ENCODE peak calls at places on chromosomes 5 and 9, in five cellular contexts. One of them, this sample, is unnamed.

GRCh38 chr5:59621477-59621876 is 272.0 kb downstream of the PDE4D start:
- DNase-seq in lower leg skin: no peak
- DNase-seq in heart left ventricle: no peak
- DNase-seq in GM12878: no peak
- DNase-seq in esophagus squamous epithelium: no peak
- DNase-seq in this sample: no peak

GRCh38 chr9:90925581-90926257 is 124.1 kb downstream of the SYK start:
- DNase-seq in GM12878: no peak
- DNase-seq in esophagus squamous epithelium: no peak
- DNase-seq in heart left ventricle: no peak
- DNase-seq in lower leg skin: peak; percentile 15
- DNase-seq in this sample: no peak

GRCh38 chr5:59260973-59261372 is 632.6 kb downstream of the PDE4D start:
- DNase-seq in esophagus squamous epithelium: no peak
- DNase-seq in GM12878: no peak
- DNase-seq in lower leg skin: no peak
- DNase-seq in heart left ventricle: no peak
- DNase-seq in this sample: no peak

GRCh38 chr5:32541241-32541640 is 44.1 kb upstream of the SUB1 start:
- DNase-seq in heart left ventricle: no peak
- DNase-seq in GM12878: no peak
- DNase-seq in lower leg skin: peak; percentile 15
- DNase-seq in esophagus squamous epithelium: no peak
- DNase-seq in this sample: no peak

GRCh38 chr5:2007906-2008437 is 125.2 kb upstream of the IRX4 start:
- DNase-seq in heart left ventricle: peak; percentile 64
- DNase-seq in lower leg skin: peak; percentile 94
- DNase-seq in esophagus squamous epithelium: no peak
- DNase-seq in GM12878: no peak
- DNase-seq in this sample: no peak

GRCh38 chr5:127705120-127705892 is 2.1 kb downstream of the CCDC192 start:
- DNase-seq in heart left ventricle: no peak
- DNase-seq in esophagus squamous epithelium: no peak
- DNase-seq in lower leg skin: no peak
- DNase-seq in GM12878: no peak
- DNase-seq in this sample: no peak

GRCh38 chr9:69174645-69175487 is 789 bp downstream of the TJP2 start:
- DNase-seq in esophagus squamous epithelium: no peak
- DNase-seq in GM12878: peak; percentile 74
- DNase-seq in lower leg skin: peak; percentile 87
- DNase-seq in heart left ventricle: peak; percentile 41
- DNase-seq in this sample: no peak

GRCh38 chr5:176394881-176395675 is 6.5 kb downstream of the HIGD2A start:
- DNase-seq in lower leg skin: no peak
- DNase-seq in esophagus squamous epithelium: no peak
- DNase-seq in heart left ventricle: peak; percentile 86
- DNase-seq in GM12878: no peak
- DNase-seq in this sample: no peak

GRCh38 chr5:29982446-29982845 is 1211.0 kb upstream of the CDH6 start:
- DNase-seq in lower leg skin: no peak
- DNase-seq in GM12878: no peak
- DNase-seq in esophagus squamous epithelium: no peak
- DNase-seq in heart left ventricle: no peak
- DNase-seq in this sample: no peak

GRCh38 chr9:108586451-108586850 is 269.3 kb downstream of the ACTL7B start:
- DNase-seq in esophagus squamous epithelium: no peak
- DNase-seq in lower leg skin: no peak
- DNase-seq in GM12878: no peak
- DNase-seq in heart left ventricle: no peak
- DNase-seq in this sample: no peak

GRCh38 chr9:17318821-17319320 is 184.0 kb downstream of the CNTLN start:
- DNase-seq in GM12878: no peak
- DNase-seq in lower leg skin: no peak
- DNase-seq in heart left ventricle: no peak
- DNase-seq in esophagus squamous epithelium: no peak
- DNase-seq in this sample: no peak

GRCh38 chr9:99103909-99104458 is 929 bp upstream of the TGFBR1 start:
- DNase-seq in heart left ventricle: peak; percentile 32
- DNase-seq in esophagus squamous epithelium: no peak
- DNase-seq in lower leg skin: no peak
- DNase-seq in GM12878: no peak
- DNase-seq in this sample: peak; percentile 56

GRCh38 chr5:6631441-6631840 is 1.4 kb downstream of the NSUN2 start:
- DNase-seq in GM12878: no peak
- DNase-seq in esophagus squamous epithelium: no peak
- DNase-seq in lower leg skin: no peak
- DNase-seq in heart left ventricle: no peak
- DNase-seq in this sample: no peak

GRCh38 chr5:135601466-135601865 is 22.7 kb upstream of the CXCL14 start:
- DNase-seq in GM12878: no peak
- DNase-seq in lower leg skin: no peak
- DNase-seq in heart left ventricle: no peak
- DNase-seq in esophagus squamous epithelium: no peak
- DNase-seq in this sample: no peak

GRCh38 chr9:18245911-18246310 is 228.0 kb upstream of the ADAMTSL1 start:
- DNase-seq in heart left ventricle: no peak
- DNase-seq in GM12878: no peak
- DNase-seq in esophagus squamous epithelium: no peak
- DNase-seq in lower leg skin: no peak
- DNase-seq in this sample: no peak

GRCh38 chr9:130368631-130369103 is 76.1 kb upstream of the ASS1 start:
- DNase-seq in GM12878: no peak
- DNase-seq in esophagus squamous epithelium: no peak
- DNase-seq in lower leg skin: no peak
- DNase-seq in heart left ventricle: no peak
- DNase-seq in this sample: no peak

GRCh38 chr9:121566401-121567141 is 66.9 kb upstream of the GGTA1 start:
- DNase-seq in heart left ventricle: peak; percentile 77
- DNase-seq in GM12878: no peak
- DNase-seq in lower leg skin: no peak
- DNase-seq in esophagus squamous epithelium: no peak
- DNase-seq in this sample: no peak

GRCh38 chr5:32679218-32679617 is 31.9 kb upstream of the NPR3 start:
- DNase-seq in heart left ventricle: no peak
- DNase-seq in lower leg skin: no peak
- DNase-seq in GM12878: no peak
- DNase-seq in esophagus squamous epithelium: no peak
- DNase-seq in this sample: no peak

GRCh38 chr5:169173372-169173771 is 127.6 kb downstream of the SLIT3 start:
- DNase-seq in esophagus squamous epithelium: no peak
- DNase-seq in heart left ventricle: no peak
- DNase-seq in lower leg skin: no peak
- DNase-seq in GM12878: no peak
- DNase-seq in this sample: no peak

GRCh38 chr5:132334812-132335211 is 34.7 kb upstream of the SLC22A5 start:
- DNase-seq in heart left ventricle: no peak
- DNase-seq in esophagus squamous epithelium: no peak
- DNase-seq in lower leg skin: no peak
- DNase-seq in GM12878: no peak
- DNase-seq in this sample: no peak

GRCh38 chr5:178750230-178750629 is 19.8 kb upstream of the ZNF354A start:
- DNase-seq in GM12878: no peak
- DNase-seq in heart left ventricle: no peak
- DNase-seq in lower leg skin: no peak
- DNase-seq in esophagus squamous epithelium: no peak
- DNase-seq in this sample: no peak

GRCh38 chr9:129761901-129762359 is 9.1 kb upstream of the PTGES start:
- DNase-seq in GM12878: no peak
- DNase-seq in lower leg skin: no peak
- DNase-seq in esophagus squamous epithelium: no peak
- DNase-seq in heart left ventricle: no peak
- DNase-seq in this sample: no peak

GRCh38 chr5:168314735-168315411 is 23.4 kb downstream of the WWC1 start:
- DNase-seq in heart left ventricle: no peak
- DNase-seq in lower leg skin: no peak
- DNase-seq in GM12878: no peak
- DNase-seq in esophagus squamous epithelium: no peak
- DNase-seq in this sample: peak; percentile 91

GRCh38 chr5:139462582-139463276 is at the start of gene ECSCR:
- DNase-seq in lower leg skin: no peak
- DNase-seq in esophagus squamous epithelium: no peak
- DNase-seq in heart left ventricle: no peak
- DNase-seq in GM12878: no peak
- DNase-seq in this sample: no peak

GRCh38 chr9:96858670-96859069 is 4.4 kb upstream of the ZNF782 start:
- DNase-seq in lower leg skin: no peak
- DNase-seq in esophagus squamous epithelium: no peak
- DNase-seq in GM12878: no peak
- DNase-seq in heart left ventricle: no peak
- DNase-seq in this sample: no peak

GRCh38 chr9:107422189-107422802 is 67.3 kb downstream of the KLF4 start:
- DNase-seq in esophagus squamous epithelium: no peak
- DNase-seq in heart left ventricle: peak; percentile 81
- DNase-seq in GM12878: no peak
- DNase-seq in lower leg skin: peak; percentile 95
- DNase-seq in this sample: peak; percentile 79

GRCh38 chr9:72680593-72681317 is 159.3 kb downstream of the TMC1 start:
- DNase-seq in lower leg skin: no peak
- DNase-seq in heart left ventricle: no peak
- DNase-seq in GM12878: no peak
- DNase-seq in esophagus squamous epithelium: no peak
- DNase-seq in this sample: no peak

GRCh38 chr9:36093384-36093783 is 43.1 kb upstream of the GLIPR2 start:
- DNase-seq in heart left ventricle: no peak
- DNase-seq in esophagus squamous epithelium: no peak
- DNase-seq in lower leg skin: no peak
- DNase-seq in GM12878: no peak
- DNase-seq in this sample: no peak

GRCh38 chr9:77438653-77439052 is 209.5 kb downstream of the GNA14 start:
- DNase-seq in lower leg skin: no peak
- DNase-seq in heart left ventricle: no peak
- DNase-seq in GM12878: no peak
- DNase-seq in esophagus squamous epithelium: no peak
- DNase-seq in this sample: no peak

GRCh38 chr5:95958308-95959014 is 3.2 kb downstream of the ELL2 start:
- DNase-seq in esophagus squamous epithelium: no peak
- DNase-seq in heart left ventricle: no peak
- DNase-seq in lower leg skin: no peak
- DNase-seq in GM12878: no peak
- DNase-seq in this sample: no peak

GRCh38 chr9:29514336-29514735 is 1941.1 kb upstream of the C9orf72 start:
- DNase-seq in esophagus squamous epithelium: no peak
- DNase-seq in lower leg skin: no peak
- DNase-seq in GM12878: no peak
- DNase-seq in heart left ventricle: peak; percentile 31
- DNase-seq in this sample: no peak

GRCh38 chr9:7042124-7042523 is 284.4 kb downstream of the KDM4C start:
- DNase-seq in lower leg skin: no peak
- DNase-seq in esophagus squamous epithelium: no peak
- DNase-seq in heart left ventricle: no peak
- DNase-seq in GM12878: no peak
- DNase-seq in this sample: no peak

GRCh38 chr5:95647886-95648860 is 1.6 kb downstream of the RFESD start:
- DNase-seq in GM12878: no peak
- DNase-seq in lower leg skin: no peak
- DNase-seq in heart left ventricle: no peak
- DNase-seq in esophagus squamous epithelium: no peak
- DNase-seq in this sample: no peak

GRCh38 chr5:129445379-129445778 is 14.7 kb upstream of the ADAMTS19 start:
- DNase-seq in GM12878: no peak
- DNase-seq in lower leg skin: no peak
- DNase-seq in heart left ventricle: no peak
- DNase-seq in esophagus squamous epithelium: no peak
- DNase-seq in this sample: no peak

GRCh38 chr9:33161011-33161588 is 6.0 kb downstream of the B4GALT1 start:
- DNase-seq in lower leg skin: peak; percentile 93
- DNase-seq in GM12878: no peak
- DNase-seq in heart left ventricle: peak; percentile 68
- DNase-seq in esophagus squamous epithelium: no peak
- DNase-seq in this sample: no peak

GRCh38 chr9:124062172-124062571 is 50.6 kb downstream of the LHX2 start:
- DNase-seq in GM12878: no peak
- DNase-seq in esophagus squamous epithelium: no peak
- DNase-seq in lower leg skin: no peak
- DNase-seq in heart left ventricle: no peak
- DNase-seq in this sample: no peak
- TF ChIP-seq CTCF in GM12878: peak; percentile 36
- TF ChIP-seq CTCF in esophagus squamous epithelium: no peak
- TF ChIP-seq CTCF in lower leg skin: no peak
- TF ChIP-seq CTCF in heart left ventricle: no peak
- TF ChIP-seq CTCF in this sample: no peak

GRCh38 chr5:142832263-142832662 is 62.1 kb downstream of the ARHGAP26 start:
- DNase-seq in lower leg skin: no peak
- DNase-seq in heart left ventricle: no peak
- DNase-seq in esophagus squamous epithelium: no peak
- DNase-seq in GM12878: no peak
- DNase-seq in this sample: no peak
- TF ChIP-seq POLR2A in lower leg skin: no peak
- TF ChIP-seq POLR2A in heart left ventricle: no peak
- TF ChIP-seq POLR2A in esophagus squamous epithelium: no peak
- TF ChIP-seq POLR2A in GM12878: no peak
- TF ChIP-seq POLR2A in this sample: no peak

GRCh38 chr5:157485811-157486739 is 26.1 kb downstream of the NIPAL4 start:
- DNase-seq in heart left ventricle: no peak
- DNase-seq in lower leg skin: no peak
- DNase-seq in GM12878: no peak
- DNase-seq in esophagus squamous epithelium: no peak
- DNase-seq in this sample: peak; percentile 88

GRCh38 chr5:157485340-157485739 is 25.3 kb downstream of the NIPAL4 start:
- DNase-seq in lower leg skin: no peak
- DNase-seq in heart left ventricle: no peak
- DNase-seq in GM12878: no peak
- DNase-seq in esophagus squamous epithelium: no peak
- DNase-seq in this sample: no peak

GRCh38 chr5:157484768-157485167 is 24.8 kb downstream of the NIPAL4 start:
- DNase-seq in esophagus squamous epithelium: no peak
- DNase-seq in GM12878: no peak
- DNase-seq in lower leg skin: peak; percentile 94
- DNase-seq in heart left ventricle: peak; percentile 78
- DNase-seq in this sample: no peak

GRCh38 chr5:157487358-157487757 is 27.3 kb downstream of the NIPAL4 start:
- DNase-seq in GM12878: no peak
- DNase-seq in heart left ventricle: no peak
- DNase-seq in esophagus squamous epithelium: peak; percentile 7
- DNase-seq in lower leg skin: no peak
- DNase-seq in this sample: no peak

GRCh38 chr5:157486861-157487260 is 26.8 kb downstream of the NIPAL4 start:
- DNase-seq in lower leg skin: no peak
- DNase-seq in GM12878: no peak
- DNase-seq in esophagus squamous epithelium: no peak
- DNase-seq in heart left ventricle: no peak
- DNase-seq in this sample: peak; percentile 58
- H3K4me3 ChIP-seq in lower leg skin: no peak overlapping the region
- H3K4me3 ChIP-seq in GM12878: no peak overlapping the region
- H3K4me3 ChIP-seq in esophagus squamous epithelium: no peak overlapping the region
- H3K4me3 ChIP-seq in heart left ventricle: no peak overlapping the region
- H3K4me3 ChIP-seq in this sample: no peak overlapping the region

DNA sequence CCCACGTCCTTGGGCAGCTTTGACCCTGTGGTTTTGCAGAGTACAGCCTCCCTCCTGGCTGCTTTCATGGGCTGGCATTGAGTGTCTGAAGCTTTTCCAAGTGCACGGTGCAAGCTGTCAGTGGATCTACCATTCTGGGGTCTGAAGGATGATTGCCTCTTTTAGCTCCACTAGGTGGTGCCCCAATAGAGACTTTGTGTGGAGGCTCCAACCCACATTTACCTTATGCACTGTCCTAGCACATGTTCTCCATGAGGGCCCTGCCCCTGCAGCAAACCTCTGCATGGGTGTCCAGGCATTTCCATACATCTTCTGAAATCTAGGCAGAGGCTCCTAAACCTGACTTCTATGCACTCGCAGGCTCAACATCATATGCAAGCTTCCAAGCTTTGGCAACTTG is 644.2 kb upstream of the CDH9 start:
- DNase-seq in lower leg skin: no peak
- DNase-seq in heart left ventricle: no peak
- DNase-seq in GM12878: no peak
- DNase-seq in esophagus squamous epithelium: no peak
- DNase-seq in this sample: no peak
- TF ChIP-seq CTCF in lower leg skin: no peak
- TF ChIP-seq CTCF in heart left ventricle: no peak
- TF ChIP-seq CTCF in GM12878: no peak
- TF ChIP-seq CTCF in esophagus squamous epithelium: no peak
- TF ChIP-seq CTCF in this sample: no peak

This sample was measured in Peyer's patch.